ENCODE peak calls at places on chromosomes 13 and 19, in seven cellular contexts. One of them, this sample, is unnamed.

GRCh38 chr19:2455481-2456300 is 1.1 kb downstream of the LMNB2 start:
- DNase-seq in heart left ventricle: no peak
- DNase-seq in spleen: peak
- DNase-seq in A549: no peak
- DNase-seq in tibial nerve: no peak
- DNase-seq in breast epithelium: no peak
- DNase-seq in stomach: peak
- DNase-seq in this sample: peak

GRCh38 chr19:3923912-3924311 is 9.0 kb upstream of the NMRK2 start:
- DNase-seq in spleen: no peak
- DNase-seq in A549: no peak
- DNase-seq in heart left ventricle: no peak
- DNase-seq in stomach: no peak
- DNase-seq in tibial nerve: no peak
- DNase-seq in breast epithelium: no peak
- DNase-seq in this sample: no peak

GRCh38 chr13:76937416-76937815 is 10.9 kb upstream of the ACOD1 start:
- DNase-seq in A549: peak
- DNase-seq in spleen: no peak
- DNase-seq in heart left ventricle: peak
- DNase-seq in tibial nerve: no peak
- DNase-seq in stomach: no peak
- DNase-seq in breast epithelium: no peak
- DNase-seq in this sample: no peak

GRCh38 chr19:53037101-53038097 is 7.1 kb upstream of the ERVV-2 start:
- DNase-seq in A549: no peak
- DNase-seq in stomach: no peak
- DNase-seq in breast epithelium: no peak
- DNase-seq in heart left ventricle: peak
- DNase-seq in spleen: peak
- DNase-seq in tibial nerve: no peak
- DNase-seq in this sample: no peak

GRCh38 chr19:19059018-19059836 is 4.6 kb upstream of the SLC25A42 start:
- DNase-seq in breast epithelium: no peak
- DNase-seq in stomach: no peak
- DNase-seq in A549: no peak
- DNase-seq in heart left ventricle: no peak
- DNase-seq in tibial nerve: no peak
- DNase-seq in spleen: no peak
- DNase-seq in this sample: no peak

GRCh38 chr13:79483302-79483701 is 2.3 kb downstream of the NDFIP2 start:
- DNase-seq in heart left ventricle: no peak
- DNase-seq in tibial nerve: no peak
- DNase-seq in A549: no peak
- DNase-seq in spleen: no peak
- DNase-seq in stomach: no peak
- DNase-seq in breast epithelium: no peak
- DNase-seq in this sample: no peak

GRCh38 chr13:68291595-68291994 is 1061.5 kb upstream of the PCDH9 start:
- DNase-seq in heart left ventricle: no peak
- DNase-seq in tibial nerve: no peak
- DNase-seq in spleen: no peak
- DNase-seq in breast epithelium: no peak
- DNase-seq in stomach: no peak
- DNase-seq in A549: no peak
- DNase-seq in this sample: no peak

GRCh38 chr19:508204-509150 is 1.2 kb downstream of the TPGS1 start:
- DNase-seq in A549: no peak
- DNase-seq in spleen: peak
- DNase-seq in tibial nerve: no peak
- DNase-seq in heart left ventricle: no peak
- DNase-seq in stomach: no peak
- DNase-seq in breast epithelium: no peak
- DNase-seq in this sample: no peak

GRCh38 chr13:92074658-92075057 is 676.2 kb downstream of the GPC5 start:
- DNase-seq in breast epithelium: no peak
- DNase-seq in spleen: no peak
- DNase-seq in heart left ventricle: no peak
- DNase-seq in A549: peak
- DNase-seq in stomach: no peak
- DNase-seq in tibial nerve: no peak
- DNase-seq in this sample: no peak

GRCh38 chr19:40357655-40358054 is 9.2 kb downstream of the PLD3 start:
- DNase-seq in tibial nerve: no peak
- DNase-seq in heart left ventricle: no peak
- DNase-seq in stomach: no peak
- DNase-seq in A549: no peak
- DNase-seq in breast epithelium: no peak
- DNase-seq in spleen: no peak
- DNase-seq in this sample: no peak

GRCh38 chr19:40355975-40356680 is 7.6 kb downstream of the PLD3 start:
- DNase-seq in heart left ventricle: no peak
- DNase-seq in tibial nerve: no peak
- DNase-seq in stomach: no peak
- DNase-seq in breast epithelium: no peak
- DNase-seq in spleen: peak
- DNase-seq in A549: no peak
- DNase-seq in this sample: no peak

GRCh38 chr19:40360020-40360686 is 11.7 kb downstream of the PLD3 start:
- DNase-seq in tibial nerve: no peak
- DNase-seq in breast epithelium: no peak
- DNase-seq in stomach: no peak
- DNase-seq in heart left ventricle: no peak
- DNase-seq in spleen: no peak
- DNase-seq in A549: no peak
- DNase-seq in this sample: no peak

GRCh38 chr19:40356681-40357595 is 8.4 kb downstream of the PLD3 start:
- DNase-seq in breast epithelium: no peak
- DNase-seq in spleen: no peak
- DNase-seq in A549: no peak
- DNase-seq in heart left ventricle: no peak
- DNase-seq in stomach: no peak
- DNase-seq in tibial nerve: no peak
- DNase-seq in this sample: no peak

DNA sequence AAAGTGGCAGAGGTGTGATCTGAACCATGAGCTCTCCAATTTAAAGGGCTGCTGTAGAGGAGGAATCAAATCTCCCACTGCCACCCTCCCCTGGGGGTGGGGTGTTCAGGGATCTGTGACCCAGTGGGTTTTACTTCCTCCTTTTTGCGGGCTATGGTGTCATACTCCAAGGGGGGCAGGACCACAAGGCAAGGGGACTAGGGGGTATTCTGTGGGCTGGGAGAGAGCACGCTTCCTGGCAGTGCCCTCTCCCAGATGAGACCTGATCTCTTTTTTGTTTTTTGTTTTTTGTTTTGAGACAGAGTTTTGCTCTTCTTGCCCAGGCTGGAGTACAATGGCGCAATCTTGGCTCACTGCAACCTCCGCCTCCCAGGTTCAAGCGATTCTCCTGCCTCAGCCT is 10.3 kb downstream of the PLD3 start:
- DNase-seq in breast epithelium: no peak
- DNase-seq in tibial nerve: peak
- DNase-seq in stomach: no peak
- DNase-seq in A549: no peak
- DNase-seq in heart left ventricle: no peak
- DNase-seq in spleen: no peak
- DNase-seq in this sample: peak
- TF ChIP-seq POLR2A in breast epithelium: no peak
- TF ChIP-seq POLR2A in tibial nerve: no peak
- TF ChIP-seq POLR2A in stomach: no peak
- TF ChIP-seq POLR2A in A549: no peak
- TF ChIP-seq POLR2A in heart left ventricle: no peak
- TF ChIP-seq POLR2A in spleen: no peak
- TF ChIP-seq POLR2A in this sample: no peak

GRCh38 chr19:45768644-45769053 is 403 bp downstream of the SIX5 start:
- DNase-seq in heart left ventricle: peak
- DNase-seq in spleen: peak
- DNase-seq in breast epithelium: peak
- DNase-seq in A549: peak
- DNase-seq in stomach: peak
- DNase-seq in tibial nerve: no peak
- DNase-seq in this sample: peak

GRCh38 chr19:45769054-45769782 is at the start of gene SIX5:
- DNase-seq in tibial nerve: peak
- DNase-seq in heart left ventricle: peak
- DNase-seq in breast epithelium: peak
- DNase-seq in stomach: peak
- DNase-seq in A549: peak
- DNase-seq in spleen: peak
- DNase-seq in this sample: peak

GRCh38 chr19:45771331-45771933 is 2.4 kb upstream of the SIX5 start:
- DNase-seq in spleen: no peak
- DNase-seq in heart left ventricle: no peak
- DNase-seq in tibial nerve: no peak
- DNase-seq in A549: no peak
- DNase-seq in stomach: peak
- DNase-seq in breast epithelium: no peak
- DNase-seq in this sample: no peak

GRCh38 chr19:45769821-45770191 is 754 bp upstream of the SIX5 start:
- DNase-seq in stomach: peak
- DNase-seq in tibial nerve: peak
- DNase-seq in A549: peak
- DNase-seq in heart left ventricle: peak
- DNase-seq in breast epithelium: no peak
- DNase-seq in spleen: peak
- DNase-seq in this sample: peak

GRCh38 chr19:45770192-45771101 is 1.4 kb upstream of the SIX5 start:
- DNase-seq in spleen: peak
- DNase-seq in heart left ventricle: peak
- DNase-seq in tibial nerve: peak
- DNase-seq in stomach: peak
- DNase-seq in A549: peak
- DNase-seq in breast epithelium: peak
- DNase-seq in this sample: peak
- TF ChIP-seq POLR2A in spleen: peak
- TF ChIP-seq POLR2A in heart left ventricle: peak
- TF ChIP-seq POLR2A in tibial nerve: peak
- TF ChIP-seq POLR2A in stomach: no peak
- TF ChIP-seq POLR2A in A549: peak
- TF ChIP-seq POLR2A in breast epithelium: no peak
- TF ChIP-seq POLR2A in this sample: peak

DNA sequence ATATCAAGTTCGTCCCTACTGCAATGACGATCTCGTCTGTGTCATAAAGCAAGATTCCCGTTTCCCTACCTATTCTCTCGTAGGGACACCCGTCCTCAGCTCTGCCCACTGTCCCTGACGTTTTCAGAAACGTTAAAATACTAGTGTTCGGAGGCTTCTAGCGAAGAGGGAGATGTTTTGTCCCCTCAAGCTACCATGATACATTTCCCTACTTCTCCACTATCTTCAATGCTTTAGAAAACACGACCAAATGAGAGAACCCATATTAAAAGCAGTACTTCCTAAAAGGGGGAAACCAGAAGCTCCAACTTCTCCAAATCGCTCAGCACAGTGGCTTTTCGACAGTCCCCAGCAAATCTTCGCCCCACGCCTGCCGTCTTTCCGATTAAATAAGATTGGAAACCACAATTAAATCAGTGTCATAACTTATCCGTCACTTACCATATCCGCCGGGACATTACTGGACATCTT is 1.3 kb downstream of the UBL3 start:
- DNase-seq in breast epithelium: no peak
- DNase-seq in tibial nerve: peak
- DNase-seq in spleen: peak
- DNase-seq in A549: peak
- DNase-seq in stomach: no peak
- DNase-seq in heart left ventricle: no peak
- DNase-seq in this sample: peak
- TF ChIP-seq POLR2A in breast epithelium: no peak
- TF ChIP-seq POLR2A in tibial nerve: peak
- TF ChIP-seq POLR2A in spleen: no peak
- TF ChIP-seq POLR2A in A549: no peak
- TF ChIP-seq POLR2A in stomach: no peak
- TF ChIP-seq POLR2A in heart left ventricle: no peak
- TF ChIP-seq POLR2A in this sample: no peak

DNA sequence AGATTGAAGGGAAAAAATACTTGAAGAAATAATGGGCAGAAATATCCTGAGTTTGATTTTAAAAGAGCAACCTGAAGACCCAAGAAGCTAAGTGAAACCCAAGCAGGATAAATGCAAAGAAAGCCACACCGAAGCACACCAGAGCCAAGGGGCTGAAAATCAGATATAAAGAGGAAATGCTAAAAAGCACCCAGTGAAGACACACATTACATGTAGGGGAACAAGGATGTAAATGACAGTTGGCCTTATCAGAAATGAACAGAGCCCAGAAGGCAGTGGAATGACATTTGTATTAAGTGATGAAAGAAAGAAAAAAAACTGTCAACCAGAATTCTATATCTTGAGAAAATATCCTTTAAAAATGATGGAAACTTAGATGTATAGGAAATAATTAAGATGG is 139.1 kb downstream of the SLC7A1 start:
- DNase-seq in breast epithelium: no peak
- DNase-seq in spleen: no peak
- DNase-seq in tibial nerve: no peak
- DNase-seq in stomach: no peak
- DNase-seq in heart left ventricle: no peak
- DNase-seq in A549: no peak
- DNase-seq in this sample: no peak
- TF ChIP-seq POLR2A in breast epithelium: no peak
- TF ChIP-seq POLR2A in spleen: no peak
- TF ChIP-seq POLR2A in tibial nerve: no peak
- TF ChIP-seq POLR2A in stomach: no peak
- TF ChIP-seq POLR2A in heart left ventricle: no peak
- TF ChIP-seq POLR2A in A549: no peak
- TF ChIP-seq POLR2A in this sample: no peak

GRCh38 chr19:29292562-29292961 is 79.6 kb upstream of the UQCRFS1 start:
- DNase-seq in spleen: no peak
- DNase-seq in stomach: no peak
- DNase-seq in breast epithelium: no peak
- DNase-seq in heart left ventricle: no peak
- DNase-seq in A549: no peak
- DNase-seq in tibial nerve: no peak
- DNase-seq in this sample: no peak

GRCh38 chr19:29293292-29293691 is 80.3 kb upstream of the UQCRFS1 start:
- DNase-seq in breast epithelium: no peak
- DNase-seq in heart left ventricle: no peak
- DNase-seq in tibial nerve: no peak
- DNase-seq in stomach: no peak
- DNase-seq in A549: no peak
- DNase-seq in spleen: no peak
- DNase-seq in this sample: no peak

GRCh38 chr19:29293736-29294342 is 80.9 kb upstream of the UQCRFS1 start:
- DNase-seq in heart left ventricle: no peak
- DNase-seq in tibial nerve: no peak
- DNase-seq in breast epithelium: no peak
- DNase-seq in A549: no peak
- DNase-seq in stomach: no peak
- DNase-seq in spleen: no peak
- DNase-seq in this sample: no peak

GRCh38 chr19:29290853-29291252 is 77.9 kb upstream of the UQCRFS1 start:
- DNase-seq in A549: no peak
- DNase-seq in heart left ventricle: no peak
- DNase-seq in stomach: no peak
- DNase-seq in tibial nerve: no peak
- DNase-seq in breast epithelium: no peak
- DNase-seq in spleen: no peak
- DNase-seq in this sample: no peak

DNA sequence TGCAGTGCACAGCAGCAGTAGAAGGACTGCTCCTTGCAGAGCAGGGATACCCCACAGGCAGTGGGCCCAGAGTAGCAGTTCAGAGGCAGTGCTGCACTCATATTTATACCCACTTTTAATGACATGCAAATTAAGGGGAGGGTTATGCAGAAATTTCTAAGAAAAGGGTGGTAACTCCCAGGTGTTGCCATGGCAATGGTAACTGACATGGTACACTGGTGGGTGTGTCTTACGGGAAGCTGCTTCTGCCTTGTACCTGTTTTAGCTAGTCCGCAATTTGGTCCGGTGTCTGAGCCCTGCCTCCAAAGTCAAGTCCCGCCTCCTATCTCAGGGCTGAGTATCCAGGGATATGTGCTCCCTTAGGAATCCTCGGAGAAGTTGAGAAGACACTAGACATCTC is 79.2 kb upstream of the UQCRFS1 start:
- DNase-seq in tibial nerve: no peak
- DNase-seq in heart left ventricle: no peak
- DNase-seq in breast epithelium: no peak
- DNase-seq in spleen: no peak
- DNase-seq in A549: no peak
- DNase-seq in stomach: no peak
- DNase-seq in this sample: no peak
- TF ChIP-seq POLR2A in tibial nerve: no peak
- TF ChIP-seq POLR2A in heart left ventricle: no peak
- TF ChIP-seq POLR2A in breast epithelium: no peak
- TF ChIP-seq POLR2A in spleen: no peak
- TF ChIP-seq POLR2A in A549: no peak
- TF ChIP-seq POLR2A in stomach: no peak
- TF ChIP-seq POLR2A in this sample: no peak

This sample was measured in transverse colon.